ENCODE peak calls at places on chromosome 12, in six cellular contexts. M, K, S, V, E and Z are unnamed samples.
A peak's percentile ranks its signal among the peaks of the same experiment; 100 is the strongest.

GRCh38 chr12:116517431-116518045 is 41.6 kb upstream of the MAP1LC3B2 start:
- DNase-seq in M (no peak), K (no peak), S (no peak), V (no peak), E (no peak), Z (no peak)

GRCh38 chr12:5794156-5794555 is 150.9 kb downstream of the ANO2 start:
- DNase-seq in M (no peak), K (no peak), S (no peak), V (no peak), E (no peak), Z (no peak)

GRCh38 chr12:122843472-122843871 is 8.2 kb downstream of the HIP1R start:
- DNase-seq in M (no peak), K (no peak), S (no peak), V (no peak), E (no peak), Z (no peak)

GRCh38 chr12:6950944-6951540 is at the start of gene PTPN6:
- DNase-seq in M (peak; percentile 88), K (no peak), S (no peak), V (no peak), E (no peak), Z (peak; percentile 85)

GRCh38 chr12:116055895-116056607 is 221.4 kb downstream of the MED13L start:
- DNase-seq in M (no peak), K (no peak), S (no peak), V (no peak), E (no peak), Z (no peak)

GRCh38 chr12:127550271-127550670 is 716.7 kb upstream of the TMEM132C start:
- DNase-seq in M (no peak), K (no peak), S (no peak), V (no peak), E (no peak), Z (no peak)

GRCh38 chr12:107393043-107393725 is 292.4 kb upstream of the PWP1 start:
- DNase-seq in M (no peak), K (no peak), S (no peak), V (no peak), E (no peak), Z (no peak)

GRCh38 chr12:100904270-100904669 is 109.7 kb downstream of the ANO4 start:
- DNase-seq in M (no peak), K (no peak), S (no peak), V (no peak), E (no peak), Z (no peak)

GRCh38 chr12:49244161-49244560 is 20.7 kb upstream of the TUBA1C start:
- DNase-seq in M (no peak), K (no peak), S (no peak), V (no peak), E (no peak), Z (no peak)

GRCh38 chr12:30203981-30204380 is 420.2 kb upstream of the TMTC1 start:
- DNase-seq in M (no peak), K (no peak), S (no peak), V (no peak), E (no peak), Z (no peak)

GRCh38 chr12:69097619-69098368 is 141.6 kb upstream of the CPSF6 start:
- DNase-seq in M (no peak), K (no peak), S (no peak), V (no peak), E (no peak), Z (no peak)

GRCh38 chr12:2386566-2386965 is 333.8 kb downstream of the CACNA1C start:
- DNase-seq in M (no peak), K (no peak), S (no peak), V (no peak), E (no peak), Z (no peak)

GRCh38 chr12:2383276-2384028 is 330.7 kb downstream of the CACNA1C start:
- DNase-seq in M (peak; percentile 54), K (no peak), S (no peak), V (no peak), E (peak; percentile 20), Z (no peak)

GRCh38 chr12:2384029-2384386 is 331.2 kb downstream of the CACNA1C start:
- DNase-seq in M (no peak), K (no peak), S (no peak), V (no peak), E (no peak), Z (no peak)

GRCh38 chr12:2385529-2385928 is 332.7 kb downstream of the CACNA1C start:
- DNase-seq in M (no peak), K (no peak), S (no peak), V (no peak), E (no peak), Z (no peak)

DNA sequence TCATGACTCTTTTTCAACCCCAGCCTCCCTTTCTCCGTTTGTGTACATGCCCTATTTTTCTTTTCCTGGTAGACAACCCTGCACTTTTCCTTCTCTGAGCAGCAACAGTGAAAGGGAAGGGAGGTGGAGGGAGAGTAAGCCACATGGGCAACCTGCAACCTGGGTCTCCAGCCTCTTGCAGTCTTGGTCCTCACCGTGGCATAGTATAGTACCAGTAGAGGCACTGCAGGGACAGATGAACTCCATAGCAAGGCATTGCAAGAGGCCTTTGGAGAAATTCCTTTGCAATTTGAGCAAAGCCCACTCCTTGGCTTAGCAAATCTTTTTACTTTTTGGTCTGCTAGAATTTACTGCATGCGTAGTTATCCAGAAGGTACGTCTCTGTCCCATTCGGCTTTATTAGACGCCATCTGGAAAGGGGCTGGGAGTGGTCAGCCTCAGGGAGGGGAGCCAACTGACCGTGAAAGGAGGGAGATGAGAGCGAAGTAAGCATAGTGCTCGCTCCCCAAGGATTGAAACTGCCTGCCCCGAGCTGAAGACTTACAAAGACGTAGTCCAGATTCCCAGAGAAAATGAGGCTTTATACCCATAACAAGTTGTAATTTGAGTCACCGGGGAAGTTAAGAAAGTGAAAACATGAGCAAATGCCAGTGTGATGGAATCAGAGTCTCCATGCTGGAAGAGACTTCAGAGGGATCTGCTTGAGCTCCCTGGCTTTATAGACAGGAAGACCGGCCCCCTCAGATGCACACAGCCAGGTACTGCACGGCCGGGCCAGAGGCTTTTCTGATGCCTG is 331.9 kb downstream of the CACNA1C start:
- DNase-seq in M (no peak), K (no peak), S (no peak), V (no peak), E (no peak), Z (no peak)
- H3K4me1 ChIP-seq in M (peaks cover 4% of the 10 kb centered on the region), K (peaks cover 22% of the 10 kb centered on the region), S (no peaks in the 10 kb centered on the region), V (no peaks in the 10 kb centered on the region), E (no peaks in the 10 kb centered on the region), Z (peaks cover 2% of the 10 kb centered on the region)

GRCh38 chr12:54163147-54163546 is 25.6 kb downstream of the SMUG1 start:
- DNase-seq in M (no peak), K (no peak), S (no peak), V (no peak), E (no peak), Z (no peak)
- H3K27me3 ChIP-seq in M (no peaks in the 10 kb centered on the region), K (peaks cover 13% of the 10 kb centered on the region), S (no peaks in the 10 kb centered on the region), V (no peaks in the 10 kb centered on the region), E (peaks cover 59% of the 10 kb centered on the region), Z (no peaks in the 10 kb centered on the region)

DNA sequence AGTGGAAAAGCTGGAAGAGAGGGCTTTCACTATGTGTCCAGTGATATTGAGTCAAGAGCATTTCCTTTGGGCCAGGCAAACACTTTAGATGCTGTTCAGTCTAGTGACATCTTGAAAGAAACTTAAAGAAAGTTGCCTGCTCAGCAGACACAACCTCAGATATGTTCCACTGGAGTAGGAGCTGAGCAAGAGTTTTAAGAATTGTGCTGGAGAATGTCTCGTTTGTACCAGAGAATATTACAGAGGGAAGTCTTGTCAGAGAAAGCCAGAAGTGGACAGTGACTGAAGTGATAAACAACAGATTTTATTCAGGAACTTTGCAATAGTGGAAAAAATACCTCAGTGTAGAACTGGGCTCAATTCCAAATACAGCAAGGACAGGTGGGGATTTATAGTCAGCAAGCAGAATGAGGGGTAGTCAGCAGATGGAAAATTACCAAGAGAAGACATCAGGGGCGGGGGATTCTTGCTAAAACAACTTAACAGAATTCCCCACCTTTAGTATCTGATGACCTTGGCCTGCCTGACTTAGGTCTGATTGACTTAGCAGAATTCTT is 18.6 kb downstream of the ZDHHC17 start:
- DNase-seq in M (no peak), K (no peak), S (no peak), V (no peak), E (no peak), Z (no peak)
- H3K4me1 ChIP-seq in M (peaks cover 18% of the 10 kb centered on the region), K (peaks cover 18% of the 10 kb centered on the region), S (peaks cover 4% of the 10 kb centered on the region), V (no peaks in the 10 kb centered on the region), E (peaks cover 12% of the 10 kb centered on the region), Z (peaks cover 6% of the 10 kb centered on the region)

GRCh38 chr12:53976823-53977595 is 2.3 kb upstream of the HOTAIR start:
- DNase-seq in M (no peak), K (no peak), S (no peak), V (no peak), E (no peak), Z (no peak)

GRCh38 chr12:53976172-53976822 is 1.5 kb upstream of the HOTAIR start:
- DNase-seq in M (no peak), K (no peak), S (no peak), V (no peak), E (no peak), Z (no peak)

GRCh38 chr12:53980448-53981388 is 4.2 kb upstream of the HOXC10 start:
- DNase-seq in M (no peak), K (no peak), S (no peak), V (no peak), E (no peak), Z (no peak)

GRCh38 chr12:53977596-53978464 is 3.1 kb upstream of the HOTAIR start:
- DNase-seq in M (no peak), K (no peak), S (no peak), V (no peak), E (no peak), Z (no peak)

DNA sequence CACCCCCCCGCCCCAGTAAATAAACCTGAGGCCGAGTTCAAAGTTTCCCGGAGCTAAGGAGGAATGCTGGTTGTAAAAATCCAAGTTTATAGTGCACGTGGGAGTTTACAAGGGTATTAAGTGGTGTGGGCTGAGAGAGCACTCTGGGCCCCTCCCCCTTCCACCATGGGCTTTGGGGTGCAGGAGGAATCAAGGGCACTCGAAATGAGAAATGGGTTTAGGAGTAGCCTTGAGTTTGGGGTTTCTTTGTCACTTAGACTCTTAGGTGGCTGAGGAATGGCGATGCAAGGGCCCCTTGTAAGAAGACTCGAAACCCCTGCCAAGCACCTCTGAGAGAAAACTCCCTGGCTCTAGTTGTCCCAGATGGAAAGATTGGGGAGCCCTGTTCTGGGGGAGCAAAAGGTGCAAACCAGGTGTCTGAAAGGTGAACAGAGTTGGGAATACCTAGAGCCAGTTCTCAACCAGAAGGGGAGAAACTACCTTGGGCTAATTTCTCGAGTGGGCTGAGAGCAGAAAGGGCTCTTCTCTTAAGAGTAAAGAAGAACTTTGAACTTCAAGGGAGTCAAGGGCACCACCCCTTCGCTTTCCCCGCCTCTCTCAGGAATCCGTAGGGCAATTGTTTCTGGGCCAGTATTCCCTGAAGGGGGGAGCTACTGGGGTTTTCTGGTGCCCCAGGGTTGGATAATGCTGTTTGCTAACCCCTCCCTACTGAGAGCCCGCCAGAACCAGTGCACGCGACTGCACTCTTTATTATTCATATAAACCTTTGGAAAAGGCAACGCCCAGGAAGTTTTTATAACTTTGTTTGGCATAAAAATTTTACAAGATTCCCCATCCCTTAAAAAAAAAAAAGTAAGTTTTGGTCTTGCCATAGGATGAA is 4.0 kb upstream of the HOTAIR start:
- DNase-seq in M (no peak), K (no peak), S (no peak), V (no peak), E (no peak), Z (no peak)
- H3K27me3 ChIP-seq in M (peaks cover 96% of the 10 kb centered on the region), K (peaks cover 100% of the 10 kb centered on the region), S (peaks cover 61% of the 10 kb centered on the region), V (no peaks in the 10 kb centered on the region), E (peaks cover 100% of the 10 kb centered on the region), Z (no peaks in the 10 kb centered on the region)